ENCODE peak calls at places on chromosome 17, in nine cellular contexts. Y is activated T-cell treated with anti-CD3 and anti-CD28 coated beads for 24 hours, E is transverse colon, K is ELR, C is GOT3, X is AML-193, T is NCI-H1092 treated with DMSO at 0.1 percent for 48 hours, A is amygdala, O is cardiac septum. V is an unnamed sample.

GRCh38 chr17:31857920-31858646 is 961 bp downstream of the COPRS start:
- DNase-seq in O (no peak), K (peak; percentile 33), X (no peak), T (no peak), C (no peak), Y (no peak), A (no peak), E (no peak), V (peak; percentile 32)

GRCh38 chr17:61389670-61390478 is 9.8 kb upstream of the TBX2 start:
- DNase-seq in T (peak; percentile 14), X (peak; percentile 32), Y (no peak), A (no peak), E (peak; percentile 40), K (peak; percentile 38), C (no peak), O (no peak), V (peak; percentile 56)

GRCh38 chr17:42928714-42929496 is 28.3 kb downstream of the G6PC1 start:
- DNase-seq in C (peak; percentile 19), O (no peak), K (peak; percentile 85), A (no peak), X (peak; percentile 94), T (peak; percentile 53), Y (peak; percentile 7), E (peak; percentile 18), V (peak; percentile 96)

GRCh38 chr17:81200695-81201580 is 21.8 kb downstream of the CEP131 start:
- DNase-seq in C (no peak), E (peak; percentile 60), Y (peak; percentile 8), A (peak; percentile 14), O (no peak), T (peak; percentile 17), X (peak; percentile 66), K (peak; percentile 83), V (peak; percentile 79)

GRCh38 chr17:59330314-59330942 is 1.0 kb upstream of the YPEL2 start:
- DNase-seq in K (no peak), O (peak; percentile 79), C (no peak), Y (no peak), T (no peak), A (no peak), X (no peak), E (peak; percentile 84), V (peak; percentile 14)

GRCh38 chr17:39757931-39758873 is 20.5 kb downstream of the GRB7 start:
- DNase-seq in A (no peak), E (peak; percentile 26), Y (peak; percentile 62), C (peak; percentile 34), T (no peak), K (no peak), O (no peak), X (peak; percentile 15), V (peak; percentile 87)

GRCh38 chr17:39800540-39800939 is 62.8 kb downstream of the GRB7 start:
- DNase-seq in T (no peak), Y (peak; percentile 54), E (peak; percentile 17), C (no peak), A (no peak), K (no peak), O (no peak), X (no peak), V (no peak)

GRCh38 chr17:80516533-80516932 is 28.1 kb upstream of the RPTOR start:
- DNase-seq in X (no peak), Y (no peak), E (no peak), O (no peak), T (no peak), A (no peak), C (no peak), K (no peak), V (no peak)

GRCh38 chr17:81428121-81428515 is 32.9 kb downstream of the BAHCC1 start:
- DNase-seq in X (peak; percentile 93), T (peak; percentile 83), O (no peak), E (peak; percentile 52), Y (no peak), K (no peak), C (no peak), A (no peak), V (peak; percentile 98)

GRCh38 chr17:78747479-78747878 is 34.6 kb downstream of the CYTH1 start:
- DNase-seq in T (no peak), C (no peak), K (peak; percentile 39), O (no peak), Y (no peak), A (no peak), X (no peak), E (no peak), V (no peak)

GRCh38 chr17:74750327-74751069 is 2.1 kb downstream of the NHERF1 start:
- DNase-seq in K (no peak), C (no peak), A (no peak), Y (no peak), T (no peak), X (no peak), E (peak; percentile 66), O (no peak), V (peak; percentile 47)

GRCh38 chr17:17783121-17783824 is 53.5 kb downstream of the SREBF1 start:
- DNase-seq in K (peak; percentile 49), A (peak; percentile 57), E (peak; percentile 60), T (peak; percentile 55), Y (peak; percentile 33), C (no peak), O (no peak), X (no peak), V (peak; percentile 78)

GRCh38 chr17:12398636-12399035 is 267.1 kb upstream of the MYOCD start:
- DNase-seq in A (no peak), O (no peak), T (no peak), K (no peak), X (no peak), C (no peak), Y (no peak), E (no peak), V (no peak)

V was measured in NB4.